ENCODE peak calls at places on chromosomes 4 and X, in five cellular contexts. C, V, A, U and O are unnamed samples.

GRCh38 chr4:77849278-77849965 is 13.2 kb upstream of the MRPL1 start:
- DNase-seq in C (no peak), V (no peak), A (no peak), U (no peak), O (no peak)

GRCh38 chr4:82223715-82224114 is 150.1 kb downstream of the HNRNPD start:
- DNase-seq in C (no peak), V (no peak), A (no peak), U (peak; percentile 74), O (peak; percentile 7)

GRCh38 chr4:7535094-7535493 is 100.4 kb upstream of the PSAPL1 start:
- DNase-seq in C (no peak), V (no peak), A (no peak), U (no peak), O (no peak)

GRCh38 chrX:100615015-100615414 is 21.6 kb downstream of the TSPAN6 start:
- DNase-seq in C (peak; percentile 62), V (peak; percentile 13), A (no peak), U (peak; percentile 76), O (no peak)

GRCh38 chrX:69093960-69094935 is 71.0 kb downstream of the PJA1 start:
- DNase-seq in C (peak; percentile 64), V (peak; percentile 72), A (peak; percentile 27), U (peak; percentile 82), O (peak; percentile 4)

GRCh38 chrX:12610079-12610478 is 181.1 kb upstream of the PRPS2 start:
- DNase-seq in C (peak; percentile 78), V (peak; percentile 28), A (no peak), U (no peak), O (no peak)

GRCh38 chrX:113510586-113510985 is 670.0 kb upstream of the AMOT start:
- DNase-seq in C (no peak), V (no peak), A (no peak), U (no peak), O (no peak)

GRCh38 chr4:39427477-39428119 is 20.9 kb downstream of the KLB start:
- DNase-seq in C (no peak), V (no peak), A (no peak), U (no peak), O (no peak)